ENCODE peak calls at places on chromosome 20, in nine cellular contexts. B is GM23338; L is thoracic aorta; U is SJSA1; C is naive thymus-derived CD4-positive, alpha-beta T cell; P is OCI-LY7; T is hepatocyte; O is GM23248; I is thyroid gland. S is an unnamed sample.

GRCh38 chr20:35739294-35740163 is 2.5 kb downstream of the RBM39 start:
- DNase-seq in B (peak; percentile 28), T (peak; percentile 19), U (no peak), C (peak; percentile 47), P (peak; percentile 50), I (no peak), L (no peak), O (peak; percentile 82), S (peak; percentile 32)

GRCh38 chr20:58139849-58140786 is 88.3 kb downstream of the ANKRD60 start:
- DNase-seq in O (no peak), C (no peak), U (no peak), I (no peak), B (no peak), T (no peak), P (no peak), L (no peak), S (no peak)

GRCh38 chr20:61350500-61351250 is 98.6 kb downstream of the CDH4 start:
- DNase-seq in C (no peak), O (no peak), U (no peak), L (no peak), T (no peak), B (no peak), I (no peak), P (no peak), S (peak; percentile 32)

GRCh38 chr20:18973499-18974173 is 160.1 kb downstream of the SCP2D1 start:
- DNase-seq in O (peak; percentile 9), P (no peak), B (no peak), C (no peak), L (no peak), I (peak; percentile 30), U (no peak), T (no peak), S (no peak)

GRCh38 chr20:10922941-10923340 is 249.1 kb upstream of the JAG1 start:
- DNase-seq in O (peak; percentile 80), B (no peak), I (no peak), L (no peak), P (no peak), C (no peak), T (peak; percentile 71), U (peak; percentile 84), S (no peak)

GRCh38 chr20:24523661-24524060 is 54.2 kb downstream of the SYNDIG1 start:
- DNase-seq in T (no peak), O (no peak), I (no peak), B (no peak), U (peak; percentile 26), C (no peak), L (no peak), P (no peak), S (no peak)

GRCh38 chr20:60993647-60994046 is 258.4 kb upstream of the CDH4 start:
- DNase-seq in P (no peak), O (peak; percentile 25), C (no peak), B (peak; percentile 11), U (no peak), I (no peak), L (no peak), T (peak; percentile 19), S (no peak)

GRCh38 chr20:41534842-41535241 is 83.3 kb downstream of the CHD6 start:
- DNase-seq in L (no peak), U (no peak), C (no peak), P (no peak), T (no peak), B (no peak), O (peak; percentile 16), I (peak; percentile 27), S (no peak)

GRCh38 chr20:45036044-45036755 is 64.7 kb downstream of the KCNS1 start:
- DNase-seq in C (no peak), U (peak; percentile 76), T (no peak), P (no peak), I (no peak), L (no peak), O (peak; percentile 65), B (no peak), S (no peak)

GRCh38 chr20:41672282-41672681 is 54.1 kb upstream of the CHD6 start:
- DNase-seq in U (peak; percentile 22), I (no peak), O (no peak), C (no peak), B (no peak), L (no peak), T (no peak), P (no peak), S (no peak)

GRCh38 chr20:62381202-62381797 is 5.6 kb upstream of the RPS21 start:
- DNase-seq in P (no peak), I (no peak), L (no peak), U (no peak), C (no peak), B (no peak), O (peak; percentile 91), T (no peak), S (no peak)

GRCh38 chr20:62386383-62387218 is at the start of gene RPS21:
- DNase-seq in C (peak; percentile 95), T (peak; percentile 96), B (peak; percentile 94), O (peak; percentile 97), U (peak; percentile 91), L (peak; percentile 64), I (peak; percentile 92), P (peak; percentile 95), S (peak; percentile 100)

GRCh38 chr20:62378215-62378614 is 8.7 kb upstream of the RPS21 start:
- DNase-seq in L (no peak), B (no peak), U (no peak), O (no peak), I (peak; percentile 71), C (no peak), P (no peak), T (no peak), S (no peak)

GRCh38 chr20:62381842-62382241 is 5.1 kb upstream of the RPS21 start:
- DNase-seq in C (no peak), U (no peak), L (no peak), B (no peak), I (no peak), T (no peak), O (no peak), P (no peak), S (no peak)

DNA sequence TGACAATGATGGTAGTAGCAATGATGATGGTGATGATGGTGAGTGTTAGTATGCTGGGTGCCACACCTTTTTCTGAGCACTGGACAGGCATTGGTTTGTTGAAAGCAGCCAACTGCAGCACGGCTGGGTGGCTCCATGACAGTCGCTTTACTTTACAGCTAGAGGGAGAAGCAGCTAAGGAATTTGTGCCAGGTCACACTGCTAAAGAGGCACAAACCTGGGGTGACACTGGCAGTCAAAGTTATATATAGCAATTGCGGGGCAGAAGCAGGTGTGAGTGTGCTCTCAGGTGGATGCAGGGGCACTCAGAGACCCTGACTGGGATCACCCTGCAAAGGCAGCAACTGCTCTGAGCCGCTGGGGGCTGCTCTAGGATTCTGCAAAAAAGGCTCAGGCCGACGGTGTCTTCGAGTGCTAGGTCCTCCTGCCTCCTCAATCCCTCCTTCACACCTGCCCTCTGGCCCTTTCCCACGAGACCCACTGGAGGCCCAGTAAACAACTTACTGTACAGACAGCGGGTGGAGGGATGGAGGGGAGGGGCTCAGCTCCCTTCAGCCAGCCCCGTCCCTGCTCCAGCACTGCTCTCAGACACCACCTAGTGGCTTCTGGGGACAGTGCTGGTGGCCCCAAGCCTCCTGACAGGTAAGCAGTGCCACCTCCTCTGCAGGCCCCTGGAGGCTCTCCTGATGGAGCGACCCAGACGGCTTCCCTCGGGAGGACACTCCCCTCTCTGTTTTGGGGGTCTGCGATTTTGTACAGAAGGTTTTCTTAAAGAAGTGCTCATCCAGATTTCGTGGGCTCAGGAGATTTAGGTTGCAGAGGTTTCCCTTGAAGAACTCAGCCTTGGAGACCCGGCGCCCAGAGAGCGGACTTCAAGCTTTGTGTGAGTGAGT is 4.4 kb upstream of the RPS21 start:
- DNase-seq in O (peak; percentile 76), T (peak; percentile 94), C (peak; percentile 80), I (peak; percentile 88), B (peak; percentile 94), U (peak; percentile 78), P (peak; percentile 87), L (no peak), S (peak; percentile 99)
- H3K4me1 ChIP-seq in O (peaks cover 20% of the 10 kb centered on the region), T (peaks cover 22% of the 10 kb centered on the region), C (peaks cover 14% of the 10 kb centered on the region), I (peaks cover 30% of the 10 kb centered on the region), B (peaks cover 8% of the 10 kb centered on the region), U (peaks cover 22% of the 10 kb centered on the region), P (peaks cover 27% of the 10 kb centered on the region), L (peaks cover 8% of the 10 kb centered on the region), S (peaks cover 22% of the 10 kb centered on the region)

GRCh38 chr20:46357030-46357514 is 48.8 kb upstream of the CDH22 start:
- DNase-seq in U (no peak), T (no peak), P (no peak), L (no peak), B (no peak), I (peak; percentile 48), O (no peak), C (no peak), S (peak; percentile 90)

GRCh38 chr20:46358336-46359058 is 47.9 kb downstream of the ELMO2 start:
- DNase-seq in B (no peak), I (no peak), L (no peak), O (no peak), U (no peak), T (no peak), C (no peak), P (no peak), S (peak; percentile 43)

GRCh38 chr20:46361811-46362210 is 44.6 kb downstream of the ELMO2 start:
- DNase-seq in I (no peak), P (no peak), O (no peak), U (no peak), B (no peak), C (no peak), T (no peak), L (no peak), S (peak; percentile 91)

GRCh38 chr20:46361386-46361785 is 45.0 kb downstream of the ELMO2 start:
- DNase-seq in C (peak; percentile 64), T (no peak), U (no peak), I (no peak), L (no peak), B (no peak), P (no peak), O (no peak), S (peak; percentile 68)

DNA sequence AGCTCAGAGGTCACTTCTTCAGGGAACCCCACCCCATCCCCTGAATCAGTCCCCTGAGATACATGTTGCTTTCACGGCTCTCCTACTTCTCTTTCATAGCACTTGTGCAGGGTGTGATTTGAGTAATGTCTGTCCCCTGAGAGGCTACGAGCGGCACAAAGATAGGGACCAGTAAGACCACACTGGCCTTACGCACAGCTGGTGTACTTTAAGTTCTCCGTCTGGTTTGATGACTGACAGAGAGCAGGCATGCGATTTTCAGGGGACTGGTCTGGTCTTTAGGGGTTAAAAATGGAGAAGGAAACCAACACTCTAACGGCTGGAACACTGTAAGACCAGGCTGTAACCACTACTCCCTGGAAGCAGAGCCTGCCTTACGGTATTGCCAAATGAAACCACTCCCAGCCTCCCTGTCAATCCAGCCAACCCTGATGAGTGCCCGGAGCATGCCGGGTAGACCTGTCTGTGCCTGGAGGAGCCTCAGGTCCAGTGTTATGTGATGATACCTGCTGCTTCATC is 47.1 kb downstream of the ELMO2 start:
- DNase-seq in C (no peak), T (no peak), O (no peak), P (no peak), L (no peak), B (no peak), U (no peak), I (no peak), S (peak; percentile 82)
- H3K4me1 ChIP-seq in C (peaks cover 42% of the 10 kb centered on the region), T (peaks cover 8% of the 10 kb centered on the region), O (peaks cover 9% of the 10 kb centered on the region), P (peaks cover 16% of the 10 kb centered on the region), L (peaks cover 22% of the 10 kb centered on the region), B (peaks cover 7% of the 10 kb centered on the region), U (peaks cover 6% of the 10 kb centered on the region), I (peaks cover 6% of the 10 kb centered on the region), S (peaks cover 18% of the 10 kb centered on the region)

GRCh38 chr20:46202758-46203509 is 84.8 kb downstream of the CD40 start:
- DNase-seq in O (peak; percentile 10), T (no peak), L (no peak), U (no peak), C (no peak), P (no peak), I (peak; percentile 41), B (no peak), S (no peak)
- H3K4me1 ChIP-seq in O (peaks cover 2% of the 10 kb centered on the region), T (no peaks in the 10 kb centered on the region), L (no peaks in the 10 kb centered on the region), U (no peaks in the 10 kb centered on the region), C (peaks cover 6% of the 10 kb centered on the region), P (no peaks in the 10 kb centered on the region), I (no peaks in the 10 kb centered on the region), B (peaks cover 14% of the 10 kb centered on the region), S (no peaks in the 10 kb centered on the region)

GRCh38 chr20:37298190-37298939 is 8.9 kb downstream of the MANBAL start:
- DNase-seq in B (no peak), L (no peak), T (no peak), O (peak; percentile 77), P (no peak), I (no peak), U (no peak), C (no peak), S (no peak)
- H3K4me1 ChIP-seq in B (peaks cover 7% of the 10 kb centered on the region), L (peaks cover 47% of the 10 kb centered on the region), T (peaks cover 45% of the 10 kb centered on the region), O (peaks cover 66% of the 10 kb centered on the region), P (peaks cover 21% of the 10 kb centered on the region), I (peaks cover 2% of the 10 kb centered on the region), U (peaks cover 68% of the 10 kb centered on the region), C (peaks cover 4% of the 10 kb centered on the region), S (peaks cover 58% of the 10 kb centered on the region)